ENCODE peak calls at places on chromosomes 7 and 10, in eight cellular contexts. One of them, this sample, is unnamed.

GRCh38 chr10:89466599-89467035 is 52.2 kb downstream of the IFIT5 start:
- DNase-seq in adipocyte: peak
- DNase-seq in A549: no peak
- DNase-seq in IMR-90: peak
- DNase-seq in stimulated activated CD8-positive, alpha-beta memory T cell treated with anti-CD3 and anti-CD28 coated beads, Interleukin-12 subunit alpha, Interleukin-12 subunit beta, amount 100 ng/mL, for 4 hours: no peak
- DNase-seq in epithelial cell of esophagus: peak
- DNase-seq in non-pigmented ciliary epithelial cell: peak
- DNase-seq in ovary: no peak
- DNase-seq in this sample: no peak

GRCh38 chr7:159158888-159159405 is 14.3 kb upstream of the VIPR2 start:
- DNase-seq in A549: no peak
- DNase-seq in non-pigmented ciliary epithelial cell: no peak
- DNase-seq in epithelial cell of esophagus: no peak
- DNase-seq in adipocyte: no peak
- DNase-seq in ovary: no peak
- DNase-seq in IMR-90: no peak
- DNase-seq in stimulated activated CD8-positive, alpha-beta memory T cell treated with anti-CD3 and anti-CD28 coated beads, Interleukin-12 subunit alpha, Interleukin-12 subunit beta, amount 100 ng/mL, for 4 hours: no peak
- DNase-seq in this sample: no peak

GRCh38 chr7:121604627-121605296 is 208.7 kb upstream of the FAM3C start:
- DNase-seq in non-pigmented ciliary epithelial cell: peak
- DNase-seq in epithelial cell of esophagus: peak
- DNase-seq in stimulated activated CD8-positive, alpha-beta memory T cell treated with anti-CD3 and anti-CD28 coated beads, Interleukin-12 subunit alpha, Interleukin-12 subunit beta, amount 100 ng/mL, for 4 hours: no peak
- DNase-seq in adipocyte: peak
- DNase-seq in A549: no peak
- DNase-seq in IMR-90: no peak
- DNase-seq in ovary: no peak
- DNase-seq in this sample: no peak

GRCh38 chr10:35574924-35575352 is 30.2 kb upstream of the GJD4 start:
- DNase-seq in stimulated activated CD8-positive, alpha-beta memory T cell treated with anti-CD3 and anti-CD28 coated beads, Interleukin-12 subunit alpha, Interleukin-12 subunit beta, amount 100 ng/mL, for 4 hours: no peak
- DNase-seq in A549: no peak
- DNase-seq in IMR-90: peak
- DNase-seq in ovary: no peak
- DNase-seq in epithelial cell of esophagus: no peak
- DNase-seq in non-pigmented ciliary epithelial cell: peak
- DNase-seq in adipocyte: no peak
- DNase-seq in this sample: no peak

GRCh38 chr7:44376429-44377133 is 51.2 kb upstream of the CAMK2B start:
- DNase-seq in stimulated activated CD8-positive, alpha-beta memory T cell treated with anti-CD3 and anti-CD28 coated beads, Interleukin-12 subunit alpha, Interleukin-12 subunit beta, amount 100 ng/mL, for 4 hours: no peak
- DNase-seq in ovary: no peak
- DNase-seq in epithelial cell of esophagus: no peak
- DNase-seq in IMR-90: no peak
- DNase-seq in A549: no peak
- DNase-seq in non-pigmented ciliary epithelial cell: no peak
- DNase-seq in adipocyte: no peak
- DNase-seq in this sample: no peak

GRCh38 chr10:129843131-129843541 is 120.9 kb downstream of the EBF3 start:
- DNase-seq in ovary: no peak
- DNase-seq in A549: no peak
- DNase-seq in stimulated activated CD8-positive, alpha-beta memory T cell treated with anti-CD3 and anti-CD28 coated beads, Interleukin-12 subunit alpha, Interleukin-12 subunit beta, amount 100 ng/mL, for 4 hours: no peak
- DNase-seq in non-pigmented ciliary epithelial cell: no peak
- DNase-seq in IMR-90: no peak
- DNase-seq in adipocyte: no peak
- DNase-seq in epithelial cell of esophagus: no peak
- DNase-seq in this sample: no peak

GRCh38 chr10:71581376-71581775 is 138.2 kb downstream of the C10orf105 start:
- DNase-seq in A549: no peak
- DNase-seq in non-pigmented ciliary epithelial cell: no peak
- DNase-seq in epithelial cell of esophagus: no peak
- DNase-seq in IMR-90: no peak
- DNase-seq in stimulated activated CD8-positive, alpha-beta memory T cell treated with anti-CD3 and anti-CD28 coated beads, Interleukin-12 subunit alpha, Interleukin-12 subunit beta, amount 100 ng/mL, for 4 hours: no peak
- DNase-seq in adipocyte: no peak
- DNase-seq in ovary: no peak
- DNase-seq in this sample: no peak

GRCh38 chr10:24209946-24210491 is 1.1 kb downstream of the KIAA1217 start:
- DNase-seq in stimulated activated CD8-positive, alpha-beta memory T cell treated with anti-CD3 and anti-CD28 coated beads, Interleukin-12 subunit alpha, Interleukin-12 subunit beta, amount 100 ng/mL, for 4 hours: no peak
- DNase-seq in non-pigmented ciliary epithelial cell: peak
- DNase-seq in A549: peak
- DNase-seq in IMR-90: peak
- DNase-seq in ovary: peak
- DNase-seq in adipocyte: peak
- DNase-seq in epithelial cell of esophagus: peak
- DNase-seq in this sample: peak

GRCh38 chr7:157682946-157683239 is 346.1 kb downstream of the DNAJB6 start:
- DNase-seq in stimulated activated CD8-positive, alpha-beta memory T cell treated with anti-CD3 and anti-CD28 coated beads, Interleukin-12 subunit alpha, Interleukin-12 subunit beta, amount 100 ng/mL, for 4 hours: no peak
- DNase-seq in ovary: no peak
- DNase-seq in IMR-90: no peak
- DNase-seq in A549: no peak
- DNase-seq in non-pigmented ciliary epithelial cell: no peak
- DNase-seq in adipocyte: no peak
- DNase-seq in epithelial cell of esophagus: no peak
- DNase-seq in this sample: no peak

GRCh38 chr7:36032362-36032818 is 120.7 kb upstream of the EEPD1 start:
- DNase-seq in A549: no peak
- DNase-seq in non-pigmented ciliary epithelial cell: no peak
- DNase-seq in stimulated activated CD8-positive, alpha-beta memory T cell treated with anti-CD3 and anti-CD28 coated beads, Interleukin-12 subunit alpha, Interleukin-12 subunit beta, amount 100 ng/mL, for 4 hours: no peak
- DNase-seq in IMR-90: peak
- DNase-seq in adipocyte: peak
- DNase-seq in epithelial cell of esophagus: peak
- DNase-seq in ovary: no peak
- DNase-seq in this sample: no peak

GRCh38 chr10:104767745-104768144 is 126.7 kb downstream of the SORCS3 start:
- DNase-seq in ovary: no peak
- DNase-seq in epithelial cell of esophagus: no peak
- DNase-seq in IMR-90: no peak
- DNase-seq in A549: no peak
- DNase-seq in stimulated activated CD8-positive, alpha-beta memory T cell treated with anti-CD3 and anti-CD28 coated beads, Interleukin-12 subunit alpha, Interleukin-12 subunit beta, amount 100 ng/mL, for 4 hours: no peak
- DNase-seq in non-pigmented ciliary epithelial cell: no peak
- DNase-seq in adipocyte: no peak
- DNase-seq in this sample: no peak

GRCh38 chr7:100053201-100053600 is 3.6 kb downstream of the ZSCAN21 start:
- DNase-seq in adipocyte: peak
- DNase-seq in ovary: no peak
- DNase-seq in IMR-90: peak
- DNase-seq in epithelial cell of esophagus: peak
- DNase-seq in stimulated activated CD8-positive, alpha-beta memory T cell treated with anti-CD3 and anti-CD28 coated beads, Interleukin-12 subunit alpha, Interleukin-12 subunit beta, amount 100 ng/mL, for 4 hours: no peak
- DNase-seq in non-pigmented ciliary epithelial cell: no peak
- DNase-seq in A549: peak
- DNase-seq in this sample: no peak

GRCh38 chr10:35214607-35215020 is 88.0 kb downstream of the CREM start:
- DNase-seq in adipocyte: no peak
- DNase-seq in non-pigmented ciliary epithelial cell: no peak
- DNase-seq in epithelial cell of esophagus: no peak
- DNase-seq in ovary: no peak
- DNase-seq in IMR-90: no peak
- DNase-seq in stimulated activated CD8-positive, alpha-beta memory T cell treated with anti-CD3 and anti-CD28 coated beads, Interleukin-12 subunit alpha, Interleukin-12 subunit beta, amount 100 ng/mL, for 4 hours: no peak
- DNase-seq in A549: no peak
- DNase-seq in this sample: no peak

This sample was measured in activated naive CD8-positive, alpha-beta T cell treated with anti-CD3 and anti-CD28 coated beads, Interleukin-2, amount 50 U/mL, for 24 hours.